ENCODE peak calls at places on chromosomes 7 and 10, in four cellular contexts. E is left ventricle myocardium inferior; B is EH; N is stimulated activated CD4-positive, alpha-beta T cell treated with anti-CD3 and anti-CD28 coated beads, Interleukin-1b, Interleukin-23, amount 100 ng/mL, for 1 hour. P is an unnamed sample.

GRCh38 chr10:52318822-52319464 is 4.9 kb downstream of the DKK1 start:
- DNase-seq in E (no peak), B (peak), N (no peak), P (no peak)

GRCh38 chr10:30529373-30529998 is 95.5 kb downstream of the MAP3K8 start:
- DNase-seq in N (no peak), B (no peak), E (peak), P (peak)

GRCh38 chr10:13382759-13383753 is 35.0 kb upstream of the SEPHS1 start:
- DNase-seq in N (no peak), E (no peak), B (no peak), P (no peak)

GRCh38 chr7:105649727-105650381 is 68.6 kb upstream of the EFCAB10 start:
- DNase-seq in N (no peak), B (peak), E (no peak), P (no peak)

GRCh38 chr10:5944389-5945202 is 32.7 kb downstream of the IL15RA start:
- DNase-seq in N (no peak), B (peak), E (peak), P (no peak)

GRCh38 chr10:15182541-15183207 is 14.2 kb upstream of the NMT2 start:
- DNase-seq in B (peak), N (no peak), E (no peak), P (no peak)

GRCh38 chr7:908159-908918 is 32.0 kb downstream of the GET4 start:
- DNase-seq in N (no peak), B (no peak), E (no peak), P (no peak)

GRCh38 chr7:51481421-51481820 is 164.8 kb upstream of the COBL start:
- DNase-seq in E (no peak), N (no peak), B (no peak), P (no peak)

GRCh38 chr10:72329290-72330058 is 25.2 kb downstream of the DNAJB12 start:
- DNase-seq in N (no peak), B (no peak), E (no peak), P (no peak)

GRCh38 chr10:95739046-95739445 is 16.9 kb upstream of the ENTPD1 start:
- DNase-seq in E (no peak), B (no peak), N (no peak), P (no peak)

GRCh38 chr7:30074422-30075030 is 46.3 kb downstream of the PLEKHA8 start:
- DNase-seq in E (no peak), N (no peak), B (peak), P (no peak)

GRCh38 chr10:35942052-35942451 is 300.0 kb upstream of the FZD8 start:
- DNase-seq in E (no peak), B (no peak), N (no peak), P (no peak)

GRCh38 chr7:78489851-78490250 is 691.3 kb downstream of the PHTF2 start:
- DNase-seq in N (no peak), B (peak), E (no peak), P (no peak)

GRCh38 chr7:150668472-150668911 is 17.0 kb upstream of the GIMAP2 start:
- DNase-seq in N (no peak), E (no peak), B (no peak), P (peak)

GRCh38 chr7:80843018-80843671 is 75.7 kb downstream of the SEMA3C start:
- DNase-seq in N (no peak), E (no peak), B (no peak), P (no peak)

GRCh38 chr10:73110345-73110849 is at the start of gene NUDT13:
- DNase-seq in E (peak), B (peak), N (peak), P (peak)

GRCh38 chr10:89119651-89120050 is 87.5 kb downstream of the CH25H start:
- DNase-seq in E (no peak), N (no peak), B (no peak), P (no peak)

GRCh38 chr10:97010695-97011206 is 175.0 kb downstream of the SLIT1 start:
- DNase-seq in B (no peak), E (no peak), N (no peak), P (no peak)

GRCh38 chr7:50446542-50446960 is 3.6 kb downstream of the FIGNL1 start:
- DNase-seq in B (peak), E (no peak), N (no peak), P (no peak)

GRCh38 chr10:72785422-72785818 is 93.5 kb downstream of the MCU start:
- DNase-seq in E (no peak), B (no peak), N (no peak), P (no peak)

GRCh38 chr10:6416892-6417512 is 163.1 kb downstream of the PRKCQ start:
- DNase-seq in B (peak), E (no peak), N (no peak), P (no peak)

GRCh38 chr10:34476607-34477006 is 338.5 kb downstream of the PARD3 start:
- DNase-seq in E (no peak), B (no peak), N (no peak), P (no peak)

GRCh38 chr7:155869784-155870076 is 57.5 kb upstream of the SHH start:
- DNase-seq in B (no peak), N (no peak), E (no peak), P (no peak)

GRCh38 chr7:55570939-55571338 is 1.4 kb downstream of the VOPP1 start:
- DNase-seq in N (no peak), E (no peak), B (peak), P (no peak)

GRCh38 chr10:73866621-73867020 is 7.7 kb downstream of the CAMK2G start:
- DNase-seq in B (no peak), N (no peak), E (no peak), P (no peak)

GRCh38 chr10:132610071-132610701 is 72.6 kb downstream of the INPP5A start:
- DNase-seq in N (no peak), B (no peak), E (no peak), P (no peak)

GRCh38 chr7:151764056-151764920 is 112.6 kb downstream of the PRKAG2 start:
- DNase-seq in B (no peak), N (no peak), E (no peak), P (no peak)

GRCh38 chr7:69814421-69814962 is 216.2 kb downstream of the AUTS2 start:
- DNase-seq in B (peak), E (peak), N (no peak), P (no peak)

GRCh38 chr7:84912018-84912417 is 274.8 kb downstream of the SEMA3D start:
- DNase-seq in N (no peak), E (no peak), B (no peak), P (no peak)

P was measured in naive thymus-derived CD8-positive, alpha-beta T cell.